ENCODE peak calls at places on chromosome 21, in nine cellular contexts. C is CD8-positive, alpha-beta T cell; G is adrenal gland; R is stomach; L is bronchial epithelial cell; E is heart right ventricle; K is H1; U is fibroblast of lung; B is naive thymus-derived CD4-positive, alpha-beta T cell. J is an unnamed sample.

GRCh38 chr21:33125981-33126380 is 56.0 kb downstream of the OLIG1 start:
- DNase-seq in R (no peak), C (no peak), L (no peak), G (no peak), K (no peak), B (no peak), E (no peak), U (no peak), J (no peak)

GRCh38 chr21:40404319-40404906 is 442.5 kb downstream of the DSCAM start:
- DNase-seq in B (no peak), R (no peak), U (no peak), C (no peak), E (no peak), K (no peak), G (no peak), L (peak; percentile 30), J (no peak)

GRCh38 chr21:16046625-16047340 is 317.0 kb downstream of the USP25 start:
- DNase-seq in U (peak; percentile 9), E (no peak), B (no peak), L (peak; percentile 46), K (no peak), C (no peak), G (no peak), R (no peak), J (no peak)

GRCh38 chr21:21034046-21034445 is 35.8 kb downstream of the NCAM2 start:
- DNase-seq in L (no peak), B (no peak), E (no peak), U (peak; percentile 7), C (no peak), K (no peak), R (no peak), G (no peak), J (no peak)

GRCh38 chr21:36710729-36711048 is 11.8 kb downstream of the SIM2 start:
- DNase-seq in U (no peak), K (peak; percentile 60), L (no peak), C (no peak), B (no peak), G (no peak), E (no peak), R (peak; percentile 24), J (no peak)

GRCh38 chr21:28615276-28615675 is 377.4 kb downstream of the LTN1 start:
- DNase-seq in C (no peak), L (no peak), E (no peak), R (no peak), U (peak; percentile 25), G (no peak), B (no peak), K (no peak), J (no peak)

GRCh38 chr21:16438761-16439160 is 709.0 kb downstream of the USP25 start:
- DNase-seq in C (no peak), B (no peak), E (no peak), U (no peak), G (no peak), L (no peak), R (no peak), K (no peak), J (no peak)

GRCh38 chr21:32392299-32392879 is 423 bp downstream of the URB1 start:
- DNase-seq in K (no peak), G (no peak), U (no peak), B (no peak), R (no peak), C (no peak), L (peak; percentile 29), E (no peak), J (no peak)

GRCh38 chr21:22096314-22096713 is 1098.1 kb downstream of the NCAM2 start:
- DNase-seq in G (no peak), L (no peak), B (no peak), E (no peak), R (no peak), K (no peak), U (no peak), C (no peak), J (no peak)

GRCh38 chr21:33700491-33700890 is 58.2 kb downstream of the ITSN1 start:
- DNase-seq in U (no peak), K (no peak), E (no peak), B (no peak), G (no peak), R (no peak), C (no peak), L (no peak), J (no peak)

GRCh38 chr21:40049959-40050290 is 182.7 kb downstream of the PCP4 start:
- DNase-seq in L (no peak), B (no peak), C (no peak), K (no peak), U (no peak), R (no peak), G (no peak), E (no peak), J (no peak)

GRCh38 chr21:20856926-20857325 is 141.3 kb upstream of the NCAM2 start:
- DNase-seq in G (no peak), L (no peak), B (no peak), R (no peak), C (no peak), K (no peak), U (no peak), E (no peak), J (no peak)

GRCh38 chr21:41768371-41769042 is 1.7 kb upstream of the RIPK4 start:
- DNase-seq in C (peak; percentile 54), E (no peak), U (peak; percentile 43), B (peak; percentile 43), G (no peak), R (peak; percentile 78), K (no peak), L (peak; percentile 92), J (no peak)

DNA sequence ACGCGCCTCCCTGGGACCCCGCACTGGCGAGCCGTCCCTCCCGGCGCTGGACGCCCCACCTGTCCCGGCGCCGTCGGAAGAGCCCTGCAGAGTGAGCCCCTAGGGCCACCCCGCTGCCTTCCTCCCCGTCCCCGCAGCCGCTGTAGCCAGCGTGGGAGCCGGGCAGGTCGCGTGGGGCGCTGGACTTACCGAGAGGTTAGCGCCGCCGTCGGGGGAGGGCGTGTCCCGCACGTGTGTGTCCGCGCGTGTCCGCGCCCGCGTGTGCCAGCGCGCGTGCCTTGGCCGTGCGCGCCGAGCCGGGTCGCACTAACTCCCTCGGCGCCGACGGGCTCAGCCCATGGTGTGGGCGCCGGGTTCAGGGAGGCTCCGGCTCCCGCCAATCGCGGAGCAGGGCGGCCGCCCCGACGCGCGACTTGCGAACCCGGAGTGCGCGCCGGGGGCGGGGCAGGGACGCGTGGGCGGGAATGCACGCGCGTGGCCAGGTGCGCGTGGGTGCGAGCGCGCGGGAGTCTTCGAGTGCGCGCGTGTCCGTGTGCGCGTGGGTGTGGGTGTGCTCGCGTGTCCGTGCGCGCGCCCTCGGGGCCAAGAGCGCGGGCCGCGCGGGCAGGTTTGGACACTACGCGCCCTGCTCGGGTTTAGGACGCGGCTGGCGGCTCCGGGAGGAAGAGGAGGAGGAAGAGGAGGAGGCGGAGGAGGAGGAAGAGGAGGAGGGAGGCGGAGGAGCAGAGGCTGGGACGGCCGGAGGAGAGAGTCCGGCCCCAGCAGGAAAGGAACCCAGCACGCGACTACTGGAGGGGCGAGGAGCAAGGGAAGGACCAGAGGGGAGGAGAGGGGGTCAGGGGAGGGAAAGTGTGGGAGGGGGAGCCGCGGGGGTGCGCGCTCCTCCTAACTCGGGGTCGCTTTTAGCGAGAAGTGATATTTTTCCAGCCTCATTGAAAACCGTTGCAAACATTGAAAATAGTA is 145.1 kb upstream of the ETS2 start:
- DNase-seq in K (peak; percentile 59), R (no peak), C (no peak), U (no peak), E (peak; percentile 17), G (peak; percentile 14), L (no peak), B (no peak), J (no peak)
- H3K27me3 ChIP-seq in K (peaks cover 13% of the 10 kb centered on the region), R (peaks cover 42% of the 10 kb centered on the region), C (peaks cover 9% of the 10 kb centered on the region), U (peaks cover 73% of the 10 kb centered on the region), E (peaks cover 53% of the 10 kb centered on the region), G (peaks cover 38% of the 10 kb centered on the region), L (peaks cover 6% of the 10 kb centered on the region), B (peaks cover 10% of the 10 kb centered on the region), J (peaks cover 3% of the 10 kb centered on the region)

DNA sequence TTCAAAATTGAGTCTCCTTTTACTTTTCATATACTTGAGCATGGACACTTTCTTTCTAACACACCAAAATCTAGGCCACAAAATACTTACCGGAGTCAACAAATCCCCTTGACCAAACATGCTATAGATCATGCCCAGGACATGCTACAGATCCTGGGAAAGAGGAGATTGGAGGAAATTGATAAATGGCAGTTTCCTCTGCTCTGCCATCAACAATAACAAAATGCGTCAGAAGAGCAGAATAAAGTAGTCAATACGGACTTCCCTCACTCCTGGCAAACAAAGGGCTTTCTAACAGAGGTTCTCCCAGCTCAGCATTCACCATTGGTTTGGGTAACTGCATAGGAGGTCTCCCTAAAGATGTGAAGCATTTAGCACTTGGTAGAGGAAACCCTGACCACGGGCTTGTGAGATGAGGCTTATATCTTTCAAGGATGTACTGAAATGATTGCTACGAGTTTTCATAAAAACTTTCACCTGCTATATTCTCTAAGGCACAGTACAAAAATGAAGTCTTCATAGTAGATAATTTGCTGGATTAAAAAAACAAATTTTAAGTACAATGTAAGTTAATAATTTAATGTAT is 283.8 kb upstream of the RUNX1 start:
- DNase-seq in C (no peak), E (no peak), K (no peak), U (no peak), B (no peak), R (no peak), G (no peak), L (no peak), J (no peak)
- H3K27me3 ChIP-seq in C (no peaks in the 10 kb centered on the region), E (peaks cover 4% of the 10 kb centered on the region), K (no peaks in the 10 kb centered on the region), U (no peaks in the 10 kb centered on the region), B (no peaks in the 10 kb centered on the region), R (no peaks in the 10 kb centered on the region), G (peaks cover 5% of the 10 kb centered on the region), L (no peaks in the 10 kb centered on the region), J (no peaks in the 10 kb centered on the region)

GRCh38 chr21:46014828-46015227 is 33.3 kb downstream of the COL6A1 start:
- DNase-seq in R (no peak), U (no peak), G (no peak), C (no peak), E (no peak), B (no peak), L (no peak), K (no peak), J (no peak)
- H3K27me3 ChIP-seq in R (no peaks in the 10 kb centered on the region), U (no peaks in the 10 kb centered on the region), G (peaks cover 16% of the 10 kb centered on the region), C (no peaks in the 10 kb centered on the region), E (peaks cover 5% of the 10 kb centered on the region), B (no peaks in the 10 kb centered on the region), L (no peaks in the 10 kb centered on the region), K (no peaks in the 10 kb centered on the region), J (peaks cover 16% of the 10 kb centered on the region)

GRCh38 chr21:38244885-38245869 is 11.6 kb upstream of the KCNJ15 start:
- DNase-seq in U (peak; percentile 82), L (peak; percentile 99), R (no peak), B (peak; percentile 77), E (no peak), C (peak; percentile 60), K (no peak), G (no peak), J (peak; percentile 49)
- H3K27me3 ChIP-seq in U (no peaks in the 10 kb centered on the region), L (no peaks in the 10 kb centered on the region), R (no peaks in the 10 kb centered on the region), B (no peaks in the 10 kb centered on the region), E (no peaks in the 10 kb centered on the region), C (no peaks in the 10 kb centered on the region), K (no peaks in the 10 kb centered on the region), G (no peaks in the 10 kb centered on the region), J (no peaks in the 10 kb centered on the region)